ENCODE peak calls at places on chromosomes 6 and 20, in five cellular contexts. M is HepG2, E is GM12891, L is K562, S is GM12878. I is an unnamed sample.

GRCh38 chr20:432677-433299 is 24.7 kb downstream of the RBCK1 start:
- DNase-seq in S (no peak), E (no peak), L (no peak), M (no peak), I (no peak)

GRCh38 chr6:158142789-158143188 is 25.3 kb downstream of the SERAC1 start:
- DNase-seq in E (no peak), S (no peak), L (no peak), M (peak), I (no peak)

GRCh38 chr6:47478233-47479155 is 905 bp downstream of the CD2AP start:
- DNase-seq in S (no peak), E (no peak), M (peak), L (peak), I (no peak)

GRCh38 chr20:56979125-56979524 is 287.3 kb downstream of the BMP7 start:
- DNase-seq in M (no peak), L (no peak), E (no peak), S (no peak), I (no peak)

GRCh38 chr20:23103284-23104018 is 17.3 kb upstream of the CD93 start:
- DNase-seq in L (no peak), S (no peak), M (no peak), E (no peak), I (no peak)

GRCh38 chr20:19252670-19253120 is 40.3 kb downstream of the SLC24A3 start:
- DNase-seq in S (no peak), M (no peak), E (no peak), L (no peak), I (no peak)

GRCh38 chr6:28335040-28335563 is 846 bp downstream of the ZSCAN31 start:
- DNase-seq in S (no peak), E (no peak), M (no peak), L (peak), I (no peak)

GRCh38 chr20:17225891-17226409 is 890 bp upstream of the PCSK2 start:
- DNase-seq in E (no peak), L (no peak), M (no peak), S (no peak), I (no peak)

GRCh38 chr20:58310291-58310782 is 822 bp downstream of the RAB22A start:
- DNase-seq in M (peak), L (no peak), S (no peak), E (no peak), I (no peak)

GRCh38 chr6:8335896-8336295 is 99.4 kb downstream of the SLC35B3 start:
- DNase-seq in E (no peak), L (no peak), S (no peak), M (no peak), I (no peak)

GRCh38 chr20:48064929-48065328 is 279.6 kb upstream of the SULF2 start:
- DNase-seq in S (no peak), E (no peak), L (no peak), M (no peak), I (no peak)

GRCh38 chr20:33647603-33648395 is 14.3 kb upstream of the C20orf144 start:
- DNase-seq in M (no peak), E (peak), S (peak), L (no peak), I (peak)

GRCh38 chr6:15366003-15366535 is 120.2 kb downstream of the JARID2 start:
- DNase-seq in M (no peak), S (no peak), L (no peak), E (no peak), I (no peak)

GRCh38 chr20:381581-382290 is 1.2 kb downstream of the TRIB3 start:
- DNase-seq in M (peak), E (peak), L (peak), S (peak), I (peak)

GRCh38 chr20:3156811-3157619 is 2.6 kb downstream of the FASTKD5 start:
- DNase-seq in L (no peak), M (no peak), E (no peak), S (peak), I (no peak)

GRCh38 chr6:136284909-136285308 is 4.7 kb downstream of the BCLAF1 start:
- DNase-seq in M (no peak), E (no peak), S (no peak), L (peak), I (no peak)

GRCh38 chr20:41428285-41428684 is 61.7 kb upstream of the EMILIN3 start:
- DNase-seq in M (peak), L (peak), E (no peak), S (no peak), I (no peak)

GRCh38 chr6:163083141-163083540 is 331.4 kb upstream of the QKI start:
- DNase-seq in E (no peak), L (no peak), S (no peak), M (no peak), I (no peak)

GRCh38 chr20:2652724-2653510 is 485 bp downstream of the NOP56 start:
- DNase-seq in L (peak), E (peak), S (no peak), M (peak), I (peak)

GRCh38 chr6:10733151-10733715 is 10.4 kb downstream of the TMEM14C start:
- DNase-seq in S (no peak), E (no peak), L (no peak), M (no peak), I (no peak)

GRCh38 chr6:4805553-4806307 is 29.5 kb downstream of the CDYL start:
- DNase-seq in S (no peak), L (no peak), E (no peak), M (peak), I (no peak)

GRCh38 chr6:9138856-9139426 is 703.6 kb upstream of the SLC35B3 start:
- DNase-seq in S (no peak), M (no peak), E (no peak), L (no peak), I (no peak)

GRCh38 chr6:105986998-105987397 is 99.1 kb upstream of the PRDM1 start:
- DNase-seq in M (no peak), L (no peak), E (no peak), S (no peak), I (no peak)

GRCh38 chr20:36950432-36951197 is 893 bp downstream of the SAMHD1 start:
- DNase-seq in M (no peak), L (peak), S (no peak), E (no peak), I (no peak)
- TF ChIP-seq POLR2A in M (no peak), L (no peak), S (no peak), E (no peak), I (no peak)

DNA sequence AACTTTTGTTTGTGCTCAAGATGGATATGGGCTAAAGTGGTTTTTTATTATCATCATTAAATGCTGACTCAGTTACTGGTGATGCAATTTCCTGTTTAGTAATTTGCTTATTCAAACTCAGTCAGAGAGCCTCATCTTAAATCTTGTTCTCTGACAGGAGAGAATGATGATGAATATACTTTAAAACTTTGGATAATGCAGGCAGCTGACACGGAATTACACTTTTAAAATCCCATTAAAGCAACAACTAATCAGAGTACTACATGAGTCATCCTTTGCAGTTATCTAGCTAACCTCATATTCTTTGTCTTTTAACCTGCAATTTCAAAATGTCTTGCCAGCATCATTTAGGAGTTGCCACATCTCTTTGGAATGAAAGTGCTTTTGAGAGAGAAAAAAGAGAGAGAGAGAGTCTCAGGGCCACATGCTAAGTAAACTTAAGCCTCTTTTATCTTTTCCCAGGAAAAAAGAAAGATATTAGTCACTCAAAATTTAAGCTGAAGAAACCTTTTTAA is 9.2 kb upstream of the C6orf141 start:
- DNase-seq in S (no peak), E (no peak), M (peak), L (peak), I (no peak)
- TF ChIP-seq POLR2AphosphoS5 in S (no peak), E (no peak), M (no peak), L (no peak), I (no peak)

DNA sequence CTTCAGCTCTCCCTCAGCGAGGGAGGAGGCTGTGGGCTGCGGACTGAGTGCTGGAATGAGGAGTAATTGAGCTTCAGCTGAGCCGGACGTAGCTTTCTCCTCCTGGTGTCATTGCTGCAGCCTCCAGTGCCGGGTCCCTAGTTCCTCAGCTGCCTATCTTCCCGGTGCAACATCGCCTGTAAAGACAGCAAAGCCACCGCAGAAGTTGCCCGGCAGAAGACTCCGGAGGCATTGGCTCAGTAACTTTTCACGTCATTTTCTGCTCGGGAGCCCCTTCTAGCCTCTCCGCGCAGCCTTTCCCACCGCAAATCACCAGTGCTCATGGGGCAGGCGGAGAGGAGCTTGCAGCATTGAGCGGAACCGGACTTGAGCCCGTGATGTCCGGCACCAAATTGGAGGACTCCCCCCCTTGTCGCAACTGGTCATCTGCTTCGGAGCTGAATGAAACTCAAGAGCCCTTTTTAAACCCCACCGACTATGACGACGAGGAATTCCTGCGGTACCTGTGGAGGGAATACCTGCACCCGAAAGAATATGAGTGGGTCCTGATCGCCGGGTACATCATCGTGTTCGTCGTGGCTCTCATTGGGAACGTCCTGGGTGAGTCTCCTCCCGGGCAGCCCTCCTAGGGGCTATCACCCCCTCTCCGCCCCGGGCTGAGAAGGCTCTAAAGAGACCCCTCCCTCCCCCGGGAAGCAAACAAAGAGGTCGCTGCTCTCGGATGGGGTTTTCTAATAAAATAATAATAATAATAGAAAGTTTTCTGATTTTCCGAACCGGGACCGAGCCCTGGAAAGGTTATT is at the start of gene HCRTR2:
- DNase-seq in M (no peak), L (no peak), E (no peak), S (no peak), I (no peak)
- TF ChIP-seq TAF1 in M (no peak), L (no peak), E (no peak), S (no peak), I (no peak)

DNA sequence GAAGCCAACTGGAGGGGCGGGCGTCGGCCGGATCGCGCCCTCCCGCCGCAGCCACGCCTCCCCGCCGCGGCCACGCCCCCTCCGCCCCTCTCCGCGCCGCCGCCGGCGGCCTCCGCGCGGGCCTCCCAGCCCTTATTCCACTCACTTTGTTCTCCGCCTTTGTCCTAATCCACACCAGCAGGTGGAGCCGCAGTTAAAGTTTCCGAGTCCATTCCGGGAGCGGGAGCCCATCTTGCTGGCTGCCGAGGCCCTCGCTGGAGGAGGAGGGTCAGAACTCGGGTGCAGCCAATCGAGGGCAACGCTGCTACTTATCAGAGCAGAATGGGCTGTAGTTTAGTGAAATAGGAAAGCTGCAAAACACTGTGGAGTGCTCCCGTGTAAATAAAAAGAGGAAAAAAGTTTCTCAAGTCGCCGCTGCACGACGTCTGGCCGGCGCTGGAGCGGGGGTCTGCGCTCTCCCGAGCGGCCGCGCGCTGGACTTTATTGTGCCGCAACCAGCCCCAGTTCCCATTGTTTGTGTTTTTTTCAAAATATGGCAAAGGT is at the start of gene ASF1A:
- DNase-seq in L (peak), E (peak), S (peak), M (peak), I (peak)
- TF ChIP-seq POLR2A in L (peak), E (peak), S (peak), M (peak), I (peak)

GRCh38 chr6:25991785-25992412 is 29.3 kb downstream of the TRIM38 start:
- DNase-seq in M (peak), E (peak), L (peak), S (peak), I (peak)

GRCh38 chr6:25995507-25995906 is 32.9 kb downstream of the TRIM38 start:
- DNase-seq in M (no peak), E (no peak), L (no peak), S (no peak), I (no peak)

GRCh38 chr6:25993038-25993684 is 30.6 kb downstream of the TRIM38 start:
- DNase-seq in S (no peak), L (no peak), E (no peak), M (no peak), I (no peak)

GRCh38 chr6:25990172-25990873 is 27.7 kb downstream of the TRIM38 start:
- DNase-seq in M (no peak), S (no peak), E (no peak), L (no peak), I (no peak)

GRCh38 chr6:25992413-25993037 is 29.9 kb downstream of the TRIM38 start:
- DNase-seq in L (peak), M (peak), E (peak), S (peak), I (peak)
- TF ChIP-seq POLR2AphosphoS5 in L (peak), M (peak), E (peak), S (peak), I (peak)

DNA sequence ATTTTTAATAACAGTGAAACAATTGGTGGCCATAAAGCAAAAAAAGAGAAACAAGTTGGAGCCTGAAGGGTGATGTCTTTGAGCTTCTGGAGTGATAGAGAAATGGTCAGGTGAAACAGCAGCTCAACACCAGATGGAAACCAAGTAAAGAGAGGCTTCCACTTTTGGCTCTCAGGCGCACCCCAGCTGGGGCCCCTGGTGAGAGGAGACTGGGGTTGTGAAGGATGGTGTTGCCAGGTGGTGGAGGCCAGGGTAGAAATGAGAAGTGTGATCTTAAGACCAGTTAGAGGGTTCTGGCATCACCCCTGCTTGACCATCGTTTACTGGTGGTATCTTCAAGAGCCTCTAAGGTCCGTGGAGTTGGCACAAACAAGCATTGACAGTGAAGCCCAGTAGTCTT is 126.0 kb upstream of the AKIRIN2 start:
- DNase-seq in S (no peak), M (no peak), L (no peak), E (no peak), I (no peak)
- TF ChIP-seq TAF1 in S (no peak), M (no peak), L (no peak), E (no peak), I (no peak)

GRCh38 chr6:87322304-87323212 is at the start of gene SMIM8:
- DNase-seq in E (peak), L (peak), M (peak), S (peak), I (peak)
- TF ChIP-seq POLR2A in E (peak), L (peak), M (peak), S (peak), I (peak)

GRCh38 chr6:44732243-44732642 is 344.7 kb downstream of the CDC5L start:
- DNase-seq in E (no peak), M (no peak), L (no peak), S (no peak), I (no peak)

GRCh38 chr6:44731485-44732095 is 344.1 kb downstream of the CDC5L start:
- DNase-seq in L (no peak), E (no peak), M (no peak), S (no peak), I (no peak)

GRCh38 chr6:44727651-44728630 is 340.4 kb downstream of the CDC5L start:
- DNase-seq in E (no peak), L (no peak), M (no peak), S (no peak), I (no peak)

GRCh38 chr6:44733146-44733545 is 345.6 kb downstream of the CDC5L start:
- DNase-seq in E (no peak), L (no peak), S (no peak), M (no peak), I (no peak)

DNA sequence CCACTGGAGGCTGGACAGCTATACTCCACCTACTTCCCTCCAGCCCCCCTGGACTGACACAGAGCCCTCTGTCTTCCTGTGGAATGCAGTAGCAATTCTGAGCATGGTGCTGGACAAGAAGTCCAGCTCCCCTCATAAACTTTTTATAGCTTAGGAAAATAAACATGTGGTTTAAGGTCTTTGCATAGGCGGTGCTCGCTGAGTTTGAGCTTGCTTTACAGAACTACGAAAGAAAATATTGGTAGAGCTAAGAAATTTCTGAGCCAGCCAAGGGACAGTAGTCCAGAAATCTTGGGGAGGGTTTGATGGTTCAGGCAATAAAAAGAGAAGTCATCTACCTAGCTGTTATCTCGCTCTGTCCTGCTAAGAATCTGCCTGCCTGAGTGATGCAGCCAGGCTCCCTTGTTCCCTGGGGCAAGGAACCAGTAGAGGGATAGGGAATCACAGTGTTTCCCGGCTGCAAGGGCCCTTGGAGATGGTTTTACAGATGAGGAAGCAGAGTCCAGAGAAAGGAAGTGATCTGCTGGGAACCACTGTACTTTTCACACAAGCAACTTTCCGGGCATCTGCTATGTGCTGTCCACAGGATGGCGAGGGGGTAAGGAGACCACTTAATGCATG is 343.4 kb downstream of the CDC5L start:
- DNase-seq in M (no peak), E (no peak), S (no peak), L (no peak), I (no peak)
- TF ChIP-seq POLR2AphosphoS5 in M (no peak), E (no peak), S (no peak), L (no peak), I (no peak)

DNA sequence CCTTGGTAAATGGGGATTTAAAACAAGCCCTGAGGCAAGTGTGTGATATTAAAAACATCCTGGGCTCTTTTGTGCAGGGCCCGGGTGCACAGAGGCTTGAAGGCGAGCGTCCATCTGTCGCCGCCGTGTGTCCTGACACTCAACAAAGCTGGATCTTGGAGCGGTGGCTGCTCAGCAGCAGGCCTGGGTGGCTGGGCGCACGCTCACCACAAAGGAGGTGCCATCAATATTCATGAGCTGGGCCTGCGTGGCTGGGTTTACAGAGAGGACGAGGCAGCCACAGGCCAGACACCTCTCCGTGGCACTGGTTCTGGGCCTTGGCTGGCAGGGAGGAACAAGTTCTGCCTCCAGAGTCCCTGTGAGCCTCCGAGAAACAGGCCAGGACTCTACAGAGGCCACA is 22.1 kb downstream of the BHLHE23 start:
- DNase-seq in L (no peak), E (no peak), S (no peak), M (no peak), I (no peak)
- TF ChIP-seq TAF1 in L (no peak), E (no peak), S (no peak), M (no peak), I (no peak)

I was measured in GM12892.